ENCODE peak calls at places on chromosomes 7 and 10, in five cellular contexts. P is SK-N-SH treated with all-trans-retinoic acid at 6 μM for 48 hours, V is T-cell, B is B cell, H is left lung. O is an unnamed sample.

GRCh38 chr10:73586583-73586984 is 4.6 kb downstream of the USP54 start:
- ATAC-seq in P (peak; percentile 84), V (no peak), B (no peak), H (peak; percentile 69), O (no peak)

GRCh38 chr7:155381852-155382801 is 75.8 kb upstream of the EN2 start:
- ATAC-seq in P (peak; percentile 9), V (no peak), B (no peak), H (no peak), O (no peak)

GRCh38 chr10:24009115-24009514 is 199.8 kb upstream of the KIAA1217 start:
- ATAC-seq in P (peak; percentile 32), V (no peak), B (no peak), H (no peak), O (no peak)

GRCh38 chr7:155229548-155230168 is 68.0 kb upstream of the INSIG1 start:
- ATAC-seq in P (no peak), V (no peak), B (no peak), H (no peak), O (no peak)

GRCh38 chr7:22219739-22220493 is 137.0 kb downstream of the RAPGEF5 start:
- ATAC-seq in P (no peak), V (no peak), B (no peak), H (peak; percentile 15), O (no peak)

GRCh38 chr7:30750574-30751256 is 1.2 kb upstream of the INMT start:
- ATAC-seq in P (no peak), V (no peak), B (no peak), H (peak; percentile 64), O (no peak)

GRCh38 chr7:39720586-39720985 is 97.2 kb downstream of the RALA start:
- ATAC-seq in P (no peak), V (no peak), B (no peak), H (peak; percentile 94), O (no peak)

GRCh38 chr7:116166167-116166566 is 44.2 kb upstream of the TES start:
- ATAC-seq in P (no peak), V (no peak), B (peak; percentile 28), H (no peak), O (no peak)

GRCh38 chr7:135856356-135857144 is 107.9 kb upstream of the FAM180A start:
- ATAC-seq in P (no peak), V (no peak), B (no peak), H (peak; percentile 49), O (no peak)

GRCh38 chr7:128037081-128037480 is 5.8 kb upstream of the LRRC4 start:
- ATAC-seq in P (peak; percentile 20), V (no peak), B (no peak), H (no peak), O (no peak)

GRCh38 chr10:77533156-77533886 is 104.3 kb downstream of the KCNMA1 start:
- ATAC-seq in P (peak; percentile 4), V (no peak), B (no peak), H (peak; percentile 18), O (no peak)

GRCh38 chr10:71795248-71795647 is 21.9 kb upstream of the VSIR start:
- ATAC-seq in P (peak; percentile 54), V (no peak), B (no peak), H (peak; percentile 71), O (no peak)

GRCh38 chr7:29968683-29969457 is 20.7 kb downstream of the SCRN1 start:
- ATAC-seq in P (peak; percentile 86), V (no peak), B (no peak), H (no peak), O (no peak)

GRCh38 chr10:9294865-9295264 is 1240.4 kb downstream of the GATA3 start:
- ATAC-seq in P (peak; percentile 26), V (no peak), B (no peak), H (peak; percentile 31), O (peak; percentile 85)

GRCh38 chr7:43849069-43849468 is 20.2 kb downstream of the MRPS24 start:
- ATAC-seq in P (no peak), V (no peak), B (no peak), H (no peak), O (no peak)

GRCh38 chr7:97835296-97836138 is 36.7 kb downstream of the ASNS start:
- ATAC-seq in P (peak; percentile 97), V (no peak), B (peak; percentile 51), H (peak; percentile 89), O (peak; percentile 64)

GRCh38 chr10:89362928-89363327 is 14.9 kb upstream of the IFIT1B start:
- ATAC-seq in P (no peak), V (no peak), B (no peak), H (no peak), O (no peak)

GRCh38 chr10:76540786-76541185 is 1096.8 kb downstream of the KCNMA1 start:
- ATAC-seq in P (no peak), V (no peak), B (no peak), H (no peak), O (no peak)

GRCh38 chr7:155644178-155644970 is at the start of gene RBM33:
- ATAC-seq in P (peak; percentile 92), V (peak; percentile 87), B (peak; percentile 74), H (peak; percentile 95), O (peak; percentile 90)

GRCh38 chr10:117382831-117383230 is 7.6 kb upstream of the PDZD8 start:
- ATAC-seq in P (no peak), V (no peak), B (no peak), H (peak; percentile 68), O (no peak)

GRCh38 chr10:86366033-86366901 is at the start of gene GRID1:
- ATAC-seq in P (peak; percentile 37), V (peak; percentile 28), B (peak; percentile 37), H (peak; percentile 32), O (peak; percentile 26)

GRCh38 chr7:132084776-132085388 is 491.4 kb downstream of the PLXNA4 start:
- ATAC-seq in P (peak; percentile 46), V (no peak), B (no peak), H (no peak), O (no peak)

GRCh38 chr7:154186811-154187210 is 134.6 kb downstream of the DPP6 start:
- ATAC-seq in P (no peak), V (no peak), B (no peak), H (no peak), O (no peak)

O was measured in activated T-helper 17 cell treated with anti-CD3 and anti-CD28 coated beads, Interleukin-2, amount 50 U/mL, for 72 hours.